ENCODE peak calls at places on chromosomes 16 and 17, in four cellular contexts. O, X, U and W are unnamed samples.

GRCh38 chr17:77490361-77491183 is 349.8 kb downstream of the SEC14L1 start:
- DNase-seq in U (no peak), X (no peak), O (no peak), W (no peak)

GRCh38 chr16:68128577-68129305 is 43.6 kb downstream of the NFATC3 start:
- DNase-seq in U (peak; percentile 35), O (no peak), X (no peak), W (no peak)

GRCh38 chr16:17205279-17206139 is 265.3 kb downstream of the XYLT1 start:
- DNase-seq in U (no peak), O (no peak), X (no peak), W (peak; percentile 31)

GRCh38 chr16:88365244-88365865 is 17.4 kb upstream of the ZNF469 start:
- DNase-seq in U (no peak), X (no peak), O (no peak), W (no peak)

GRCh38 chr17:197352-197751 is 15.9 kb upstream of the DOC2B start:
- DNase-seq in X (no peak), O (no peak), U (no peak), W (no peak)

GRCh38 chr17:83137523-83137922 is 58.1 kb downstream of the METRNL start:
- DNase-seq in X (no peak), U (no peak), O (no peak), W (no peak)

GRCh38 chr16:19595043-19595767 is 39.7 kb downstream of the VPS35L start:
- DNase-seq in X (no peak), U (no peak), O (peak; percentile 76), W (no peak)

GRCh38 chr17:79051306-79051705 is 23.3 kb upstream of the ENGASE start:
- DNase-seq in U (no peak), O (no peak), X (no peak), W (no peak)

GRCh38 chr16:65497571-65497970 is 375.7 kb upstream of the CDH11 start:
- DNase-seq in X (no peak), O (no peak), U (no peak), W (no peak)

GRCh38 chr16:56013962-56014552 is 138.9 kb upstream of the CES5A start:
- DNase-seq in X (peak; percentile 21), U (peak; percentile 45), O (no peak), W (peak; percentile 85)

GRCh38 chr16:46889245-46889941 is 5.2 kb downstream of the GPT2 start:
- DNase-seq in U (no peak), X (no peak), O (no peak), W (no peak)

GRCh38 chr17:38591759-38592241 is 14.0 kb downstream of the SRCIN1 start:
- DNase-seq in X (no peak), O (no peak), U (no peak), W (no peak)

GRCh38 chr17:38748329-38749221 is at the start of gene PCGF2:
- DNase-seq in X (peak; percentile 77), O (peak; percentile 89), U (peak; percentile 89), W (peak; percentile 96)

GRCh38 chr17:4974064-4974670 is 6.5 kb upstream of the SPAG7 start:
- DNase-seq in O (no peak), U (no peak), X (no peak), W (no peak)

GRCh38 chr17:29620271-29620670 is 2.4 kb downstream of the CORO6 start:
- DNase-seq in X (peak; percentile 20), O (peak; percentile 55), U (no peak), W (peak; percentile 47)

GRCh38 chr16:23670137-23670776 is 8.4 kb upstream of the PLK1 start:
- DNase-seq in U (no peak), X (no peak), O (no peak), W (no peak)

GRCh38 chr17:30376621-30377452 is 1.9 kb upstream of the CPD start:
- DNase-seq in X (no peak), U (peak; percentile 88), O (no peak), W (no peak)

GRCh38 chr16:4323845-4324478 is 8.1 kb downstream of the GLIS2 start:
- DNase-seq in U (no peak), X (peak; percentile 56), O (peak; percentile 79), W (peak; percentile 68)

GRCh38 chr17:45867171-45867570 is 22.5 kb downstream of the SPPL2C start:
- DNase-seq in X (no peak), O (no peak), U (no peak), W (no peak)

GRCh38 chr16:31373235-31373634 is 18.3 kb downstream of the ITGAX start:
- DNase-seq in X (no peak), O (no peak), U (no peak), W (no peak)

GRCh38 chr17:17455173-17455572 is 21.6 kb upstream of the MED9 start:
- DNase-seq in O (no peak), X (no peak), U (no peak), W (no peak)

GRCh38 chr16:88938933-88939813 is 37.8 kb downstream of the CBFA2T3 start:
- DNase-seq in O (no peak), X (no peak), U (no peak), W (no peak)

GRCh38 chr17:56598471-56598870 is 5.0 kb downstream of the NOG start:
- DNase-seq in O (no peak), U (no peak), X (no peak), W (no peak)

GRCh38 chr16:67959520-67959919 is 8.9 kb downstream of the SLC12A4 start:
- DNase-seq in X (peak; percentile 46), O (no peak), U (no peak), W (no peak)

GRCh38 chr17:20216154-20216815 is 207.1 kb downstream of the SPECC1 start:
- DNase-seq in U (no peak), O (peak; percentile 55), X (no peak), W (no peak)

GRCh38 chr17:17876959-17877547 is 40.3 kb upstream of the SREBF1 start:
- DNase-seq in X (no peak), U (no peak), O (no peak), W (no peak)

GRCh38 chr17:6525731-6526130 is 30.6 kb downstream of the PITPNM3 start:
- DNase-seq in U (no peak), X (no peak), O (no peak), W (no peak)

GRCh38 chr16:54362801-54363200 is 76.2 kb upstream of the IRX3 start:
- DNase-seq in X (no peak), U (no peak), O (no peak), W (no peak)

GRCh38 chr16:56277040-56277439 is 85.8 kb downstream of the GNAO1 start:
- DNase-seq in U (peak; percentile 16), O (peak; percentile 9), X (no peak), W (peak; percentile 76)

GRCh38 chr17:61482467-61482866 is 30.2 kb downstream of the TBX4 start:
- DNase-seq in O (no peak), U (no peak), X (no peak), W (no peak)

DNA sequence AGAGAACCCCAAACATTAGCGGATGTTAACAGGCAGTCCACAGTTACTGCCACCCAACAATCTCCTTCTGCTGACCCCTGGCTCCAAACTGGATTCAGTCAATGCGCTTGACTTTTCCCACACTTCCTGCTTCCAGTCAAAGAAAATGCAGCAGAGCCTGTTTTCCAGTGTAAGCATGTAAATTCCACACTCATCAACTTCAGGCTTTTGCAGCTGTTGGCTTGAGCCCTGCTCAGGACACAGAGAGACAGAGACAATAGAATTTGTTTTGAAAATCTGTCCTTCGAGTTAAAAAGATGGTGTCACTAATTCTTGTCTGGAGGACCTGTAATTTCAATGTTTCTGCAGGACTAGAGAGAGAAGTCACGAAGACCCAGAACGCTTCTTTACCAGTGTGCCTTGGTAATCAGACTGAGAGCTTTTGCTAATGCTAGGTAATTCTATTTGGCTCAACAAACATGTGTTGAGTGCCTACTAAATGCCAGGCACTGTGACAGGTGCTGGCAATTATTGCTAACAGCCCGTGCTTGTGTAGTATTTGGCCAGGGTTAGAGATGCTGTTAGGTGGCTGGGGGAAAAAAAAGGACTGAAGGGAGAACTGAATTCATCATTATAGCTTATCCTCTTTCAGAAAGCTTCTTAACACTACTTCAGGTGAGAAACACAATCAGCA is 32.5 kb downstream of the HOXB1 start:
- DNase-seq in X (no peak), O (no peak), U (no peak), W (no peak)
- TF ChIP-seq HMGXB4 in X (no peak), O (no peak), U (no peak), W (no peak)

DNA sequence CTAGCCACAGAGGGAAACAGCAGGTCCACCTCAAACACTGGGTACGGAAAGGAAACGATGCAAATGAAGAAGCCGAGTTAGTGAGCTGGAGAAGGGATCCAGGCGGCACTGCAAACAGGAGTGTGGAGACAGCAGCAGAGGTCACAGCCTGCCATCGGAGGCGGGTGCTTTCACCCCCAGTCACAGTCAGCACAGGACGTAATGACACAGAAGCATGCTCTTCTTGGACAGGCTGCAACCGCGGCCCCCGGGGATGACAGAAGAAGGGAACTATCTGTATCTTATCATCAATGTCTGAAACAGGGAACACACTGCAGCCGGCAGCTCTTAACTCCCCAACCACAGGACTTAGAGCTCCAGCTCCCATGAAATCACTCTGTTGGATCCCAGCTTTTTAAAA is 16.1 kb upstream of the SLC38A8 start:
- DNase-seq in U (no peak), X (no peak), O (no peak), W (no peak)
- TF ChIP-seq HMGXB4 in U (no peak), X (no peak), O (no peak), W (no peak)

DNA sequence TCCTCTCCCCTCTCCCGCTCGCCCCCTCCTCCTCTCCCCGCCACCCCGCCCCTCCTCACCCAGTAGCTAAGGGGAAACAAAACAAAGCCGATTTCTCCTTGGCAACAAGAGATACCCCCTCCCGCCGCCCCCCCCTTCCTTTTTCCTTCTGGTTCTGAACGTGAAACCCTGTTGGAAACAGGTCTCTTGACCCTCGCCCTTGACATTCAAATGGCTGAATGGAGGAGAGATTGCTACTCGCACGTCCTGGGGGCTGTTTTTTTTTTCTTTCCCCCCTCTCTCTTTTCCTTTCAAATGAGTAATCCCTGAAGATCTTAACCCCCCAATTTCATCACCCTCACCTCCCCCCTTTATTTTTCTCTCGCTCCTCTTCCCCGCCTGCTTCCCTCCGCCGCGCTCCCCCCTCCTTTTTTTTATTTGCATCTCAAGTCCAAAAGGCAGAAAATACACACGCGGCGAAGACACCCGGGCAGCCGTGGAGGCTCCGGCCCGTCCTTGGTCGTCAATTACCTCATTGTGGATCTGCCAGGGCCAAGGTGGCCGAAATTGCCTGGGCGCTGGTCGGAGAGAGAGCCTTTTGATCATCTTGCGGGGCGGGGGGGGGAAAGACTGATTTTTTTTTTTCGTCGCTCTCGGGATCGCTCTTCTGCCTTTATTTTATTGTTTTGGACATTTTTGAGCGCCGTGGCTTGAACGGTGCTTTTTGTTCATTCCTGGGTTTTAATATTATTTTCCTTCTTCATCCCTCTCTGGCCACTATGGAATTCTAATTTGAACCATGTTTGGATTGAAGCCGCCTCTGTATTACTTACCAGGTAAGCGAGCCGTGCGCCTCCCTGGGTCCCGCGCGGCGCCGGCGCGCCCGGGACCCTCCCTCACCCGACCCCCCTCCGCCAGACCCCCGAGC is 57.3 kb upstream of the GSE1 start:
- DNase-seq in O (peak; percentile 42), X (peak; percentile 60), U (peak; percentile 55), W (peak; percentile 63)
- TF ChIP-seq HMGXB4 in O (no peak), X (no peak), U (no peak), W (no peak)

GRCh38 chr17:32899240-32900013 is 22.5 kb upstream of the MYO1D start:
- DNase-seq in U (no peak), X (no peak), O (no peak), W (no peak)

GRCh38 chr17:32903774-32904673 is 23.9 kb upstream of the TMEM98 start:
- DNase-seq in O (no peak), X (no peak), U (no peak), W (no peak)

GRCh38 chr17:32907583-32907982 is 20.4 kb upstream of the TMEM98 start:
- DNase-seq in X (no peak), U (no peak), O (no peak), W (no peak)

DNA sequence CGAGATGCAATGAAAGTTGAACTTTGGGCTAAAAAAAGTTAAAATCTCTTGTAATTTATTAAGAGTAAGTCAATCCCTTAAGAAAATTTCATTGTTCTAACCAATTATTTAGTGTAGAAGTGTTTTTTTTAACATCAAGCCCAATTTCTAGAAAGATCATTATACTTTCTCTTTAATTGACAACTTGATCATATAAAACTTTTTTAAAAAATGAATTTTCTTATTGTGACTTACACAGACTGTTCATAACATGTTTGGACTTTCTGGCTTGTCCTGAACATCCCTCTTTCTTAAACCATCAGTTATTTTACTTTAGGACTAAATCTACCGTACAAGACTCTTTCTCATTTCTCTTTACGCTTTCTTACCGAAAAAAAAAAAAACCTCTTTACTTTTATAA is 24.8 kb upstream of the MYO1D start:
- DNase-seq in U (no peak), X (no peak), O (no peak), W (no peak)
- TF ChIP-seq HMGXB4 in U (no peak), X (no peak), O (no peak), W (no peak)